ENCODE peak calls at places on chromosomes 16 and 17, in five cellular contexts. One of them, this sample, is unnamed.

GRCh38 chr16:10929853-10930754 is 12.2 kb downstream of the DEXI start:
- DNase-seq in kidney tubule cell: no peak
- DNase-seq in NCI-H1092: peak
- DNase-seq in left lung: no peak
- DNase-seq in left cardiac atrium: no peak
- DNase-seq in this sample: no peak

GRCh38 chr17:83200746-83201145 is 121.3 kb downstream of the METRNL start:
- DNase-seq in kidney tubule cell: no peak
- DNase-seq in NCI-H1092: no peak
- DNase-seq in left lung: peak
- DNase-seq in left cardiac atrium: peak
- DNase-seq in this sample: no peak

GRCh38 chr17:80307994-80308671 is 47.5 kb downstream of the RNF213 start:
- DNase-seq in kidney tubule cell: no peak
- DNase-seq in NCI-H1092: no peak
- DNase-seq in left lung: no peak
- DNase-seq in left cardiac atrium: no peak
- DNase-seq in this sample: no peak

GRCh38 chr17:17420561-17421269 is 56.1 kb upstream of the MED9 start:
- DNase-seq in kidney tubule cell: no peak
- DNase-seq in NCI-H1092: no peak
- DNase-seq in left lung: no peak
- DNase-seq in left cardiac atrium: peak
- DNase-seq in this sample: no peak

GRCh38 chr16:20901441-20902112 is 1.0 kb downstream of the LYRM1 start:
- DNase-seq in kidney tubule cell: peak
- DNase-seq in NCI-H1092: no peak
- DNase-seq in left lung: peak
- DNase-seq in left cardiac atrium: peak
- DNase-seq in this sample: peak

GRCh38 chr16:2846511-2847310 is 11.3 kb downstream of the PRSS22 start:
- DNase-seq in kidney tubule cell: peak
- DNase-seq in NCI-H1092: no peak
- DNase-seq in left lung: no peak
- DNase-seq in left cardiac atrium: no peak
- DNase-seq in this sample: peak

GRCh38 chr17:6139447-6139832 is 69.3 kb downstream of the WSCD1 start:
- DNase-seq in kidney tubule cell: no peak
- DNase-seq in NCI-H1092: no peak
- DNase-seq in left lung: no peak
- DNase-seq in left cardiac atrium: no peak
- DNase-seq in this sample: no peak

GRCh38 chr17:45427181-45427835 is 5.4 kb downstream of the ARHGAP27 start:
- DNase-seq in kidney tubule cell: no peak
- DNase-seq in NCI-H1092: no peak
- DNase-seq in left lung: no peak
- DNase-seq in left cardiac atrium: no peak
- DNase-seq in this sample: no peak

GRCh38 chr17:43517615-43518386 is 28.3 kb downstream of the ETV4 start:
- DNase-seq in kidney tubule cell: peak
- DNase-seq in NCI-H1092: no peak
- DNase-seq in left lung: no peak
- DNase-seq in left cardiac atrium: no peak
- DNase-seq in this sample: peak

GRCh38 chr16:57185446-57185944 is 344 bp downstream of the PSME3IP1 start:
- DNase-seq in kidney tubule cell: peak
- DNase-seq in NCI-H1092: peak
- DNase-seq in left lung: peak
- DNase-seq in left cardiac atrium: peak
- DNase-seq in this sample: peak

GRCh38 chr16:80804061-80804450 is 342 bp downstream of the CDYL2 start:
- DNase-seq in kidney tubule cell: peak
- DNase-seq in NCI-H1092: no peak
- DNase-seq in left lung: peak
- DNase-seq in left cardiac atrium: peak
- DNase-seq in this sample: peak

GRCh38 chr17:56451629-56452028 is 141.9 kb upstream of the NOG start:
- DNase-seq in kidney tubule cell: no peak
- DNase-seq in NCI-H1092: no peak
- DNase-seq in left lung: no peak
- DNase-seq in left cardiac atrium: no peak
- DNase-seq in this sample: no peak

GRCh38 chr17:79646721-79647455 is 36.0 kb upstream of the RBFOX3 start:
- DNase-seq in kidney tubule cell: no peak
- DNase-seq in NCI-H1092: no peak
- DNase-seq in left lung: peak
- DNase-seq in left cardiac atrium: no peak
- DNase-seq in this sample: no peak

GRCh38 chr16:68230956-68231355 is 5.0 kb downstream of the ESRP2 start:
- DNase-seq in kidney tubule cell: no peak
- DNase-seq in NCI-H1092: no peak
- DNase-seq in left lung: peak
- DNase-seq in left cardiac atrium: no peak
- DNase-seq in this sample: no peak

GRCh38 chr17:82593590-82594087 is 54.6 kb downstream of the WDR45B start:
- DNase-seq in kidney tubule cell: no peak
- DNase-seq in NCI-H1092: no peak
- DNase-seq in left lung: no peak
- DNase-seq in left cardiac atrium: no peak
- DNase-seq in this sample: no peak

GRCh38 chr17:31385428-31386285 is 5.8 kb upstream of the RAB11FIP4 start:
- DNase-seq in kidney tubule cell: no peak
- DNase-seq in NCI-H1092: no peak
- DNase-seq in left lung: no peak
- DNase-seq in left cardiac atrium: no peak
- DNase-seq in this sample: no peak

GRCh38 chr17:63082952-63083351 is 116.9 kb downstream of the TANC2 start:
- DNase-seq in kidney tubule cell: peak
- DNase-seq in NCI-H1092: no peak
- DNase-seq in left lung: no peak
- DNase-seq in left cardiac atrium: no peak
- DNase-seq in this sample: peak

GRCh38 chr16:4115209-4115940 is 867 bp downstream of the ADCY9 start:
- DNase-seq in kidney tubule cell: peak
- DNase-seq in NCI-H1092: peak
- DNase-seq in left lung: peak
- DNase-seq in left cardiac atrium: peak
- DNase-seq in this sample: no peak

GRCh38 chr17:45315583-45316270 is 1.1 kb downstream of the MAP3K14 start:
- DNase-seq in kidney tubule cell: no peak
- DNase-seq in NCI-H1092: no peak
- DNase-seq in left lung: no peak
- DNase-seq in left cardiac atrium: no peak
- DNase-seq in this sample: no peak